ENCODE peak calls at places on chromosomes 12 and 14, in seven cellular contexts. I, R, U, S, O, V and Z are unnamed samples.

GRCh38 chr12:121550974-121551631 is 29.7 kb downstream of the KDM2B start:
- DNase-seq in I (no peak), R (no peak), U (no peak), S (peak), O (no peak), V (no peak), Z (no peak)

GRCh38 chr12:69844836-69845235 is 19.8 kb downstream of the MYRFL start:
- DNase-seq in I (no peak), R (no peak), U (no peak), S (no peak), O (no peak), V (no peak), Z (no peak)

GRCh38 chr14:36069535-36069900 is 107.0 kb downstream of the PTCSC3 start:
- DNase-seq in I (peak), R (peak), U (peak), S (peak), O (peak), V (peak), Z (peak)

GRCh38 chr12:104910196-104910840 is 47.8 kb downstream of the SLC41A2 start:
- DNase-seq in I (peak), R (peak), U (no peak), S (no peak), O (peak), V (no peak), Z (peak)

GRCh38 chr14:29743566-29743965 is 184.1 kb downstream of the PRKD1 start:
- DNase-seq in I (no peak), R (no peak), U (no peak), S (no peak), O (no peak), V (no peak), Z (no peak)

GRCh38 chr12:116376354-116377193 is 99.1 kb upstream of the MED13L start:
- DNase-seq in I (peak), R (no peak), U (no peak), S (no peak), O (peak), V (no peak), Z (peak)

GRCh38 chr12:76920182-76921014 is 41.6 kb upstream of the CSRP2 start:
- DNase-seq in I (no peak), R (no peak), U (no peak), S (no peak), O (no peak), V (no peak), Z (no peak)

GRCh38 chr14:102371361-102371760 is 8.6 kb downstream of the TECPR2 start:
- DNase-seq in I (no peak), R (no peak), U (no peak), S (no peak), O (no peak), V (no peak), Z (no peak)

DNA sequence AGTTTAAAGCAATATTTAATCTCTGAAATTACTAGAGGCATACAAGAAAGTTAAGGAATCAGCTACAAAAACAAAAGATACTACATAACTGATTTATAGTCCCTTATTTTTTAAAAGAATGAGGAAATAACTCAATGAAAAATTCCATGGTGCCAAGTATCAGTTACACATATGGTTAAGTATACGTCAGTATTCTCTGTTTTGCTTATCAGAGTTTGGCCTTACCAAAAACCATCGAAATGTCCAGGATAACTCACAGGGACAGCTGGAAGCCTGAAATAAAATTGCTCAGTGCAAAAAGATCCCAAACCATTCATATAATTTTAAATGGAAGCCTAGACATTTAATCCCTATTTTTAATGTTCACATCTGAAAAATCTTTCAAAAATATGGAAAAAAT is 3.6 kb downstream of the CFL2 start:
- DNase-seq in I (peak), R (no peak), U (no peak), S (no peak), O (peak), V (no peak), Z (no peak)
- H3K27ac ChIP-seq in I (peak), R (no peak), U (no peak), S (no peak), O (peak), V (no peak), Z (no peak)

GRCh38 chr14:55128386-55129085 is 516 bp upstream of the LGALS3 start:
- DNase-seq in I (no peak), R (no peak), U (no peak), S (no peak), O (no peak), V (no peak), Z (no peak)

GRCh38 chr14:55129086-55129427 is at the start of gene LGALS3:
- DNase-seq in I (peak), R (peak), U (peak), S (no peak), O (no peak), V (no peak), Z (peak)

GRCh38 chr14:55129428-55130193 is 559 bp downstream of the LGALS3 start:
- DNase-seq in I (peak), R (peak), U (no peak), S (peak), O (peak), V (no peak), Z (peak)

GRCh38 chr14:55131782-55132181 is 2.7 kb downstream of the LGALS3 start:
- DNase-seq in I (no peak), R (no peak), U (no peak), S (no peak), O (no peak), V (no peak), Z (peak)

GRCh38 chr14:55130194-55130550 is 1.1 kb downstream of the LGALS3 start:
- DNase-seq in I (peak), R (peak), U (no peak), S (peak), O (no peak), V (no peak), Z (peak)
- H2AFZ ChIP-seq in I (no peak), R (peak), U (no peak), S (no peak), O (peak), V (no peak), Z (peak)

DNA sequence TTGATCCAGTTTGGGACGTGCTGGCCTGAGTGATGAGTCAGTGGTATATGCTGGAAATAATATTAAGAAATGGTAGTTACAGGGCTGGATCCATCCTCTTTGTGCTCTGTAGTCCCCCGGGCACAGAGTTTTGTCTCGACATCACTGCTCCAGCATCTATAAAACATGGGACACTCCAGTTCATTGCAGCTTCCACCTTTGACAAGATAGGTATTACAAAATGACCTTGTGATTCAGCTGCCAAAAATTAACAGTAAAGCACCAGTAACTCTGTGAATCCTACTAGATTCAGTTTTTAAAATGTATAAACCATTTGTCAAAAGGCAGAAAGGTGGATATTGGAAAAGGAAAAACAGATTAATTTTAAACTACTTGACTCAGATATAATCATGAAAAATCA is 14.6 kb upstream of the GNG2 start:
- DNase-seq in I (no peak), R (no peak), U (no peak), S (no peak), O (no peak), V (no peak), Z (no peak)
- H3K9ac ChIP-seq in I (no peak), R (no peak), U (no peak), S (no peak), O (no peak), V (no peak), Z (no peak)

GRCh38 chr14:70011098-70011497 is 131.9 kb downstream of the SMOC1 start:
- DNase-seq in I (no peak), R (peak), U (no peak), S (no peak), O (no peak), V (no peak), Z (no peak)
- H3K27ac ChIP-seq in I (no peak), R (peak), U (no peak), S (no peak), O (no peak), V (no peak), Z (no peak)

GRCh38 chr12:7959278-7960063 is 23.5 kb upstream of the SLC2A3 start:
- DNase-seq in I (no peak), R (peak), U (peak), S (peak), O (no peak), V (no peak), Z (peak)
- H2AFZ ChIP-seq in I (no peak), R (peak), U (peak), S (peak), O (peak), V (peak), Z (peak)

GRCh38 chr14:23117371-23118020 is 1.6 kb downstream of the CEBPE start:
- DNase-seq in I (no peak), R (no peak), U (no peak), S (no peak), O (no peak), V (no peak), Z (no peak)

GRCh38 chr14:23119362-23120327 is 590 bp upstream of the CEBPE start:
- DNase-seq in I (no peak), R (no peak), U (no peak), S (no peak), O (no peak), V (no peak), Z (no peak)

GRCh38 chr14:23121401-23121800 is 2.3 kb upstream of the CEBPE start:
- DNase-seq in I (peak), R (no peak), U (no peak), S (no peak), O (peak), V (no peak), Z (peak)

GRCh38 chr14:23120405-23121251 is 1.6 kb upstream of the CEBPE start:
- DNase-seq in I (peak), R (peak), U (peak), S (peak), O (peak), V (peak), Z (peak)

GRCh38 chr14:23118506-23119361 is at the start of gene CEBPE:
- DNase-seq in I (no peak), R (no peak), U (no peak), S (no peak), O (no peak), V (no peak), Z (no peak)
- H3K9ac ChIP-seq in I (no peak), R (no peak), U (peak), S (peak), O (no peak), V (no peak), Z (no peak)

GRCh38 chr12:4027412-4027811 is 154.2 kb upstream of the PARP11 start:
- DNase-seq in I (no peak), R (no peak), U (no peak), S (peak), O (no peak), V (no peak), Z (no peak)
- H3K27ac ChIP-seq in I (no peak), R (no peak), U (no peak), S (peak), O (no peak), V (no peak), Z (no peak)

GRCh38 chr14:65321370-65321875 is 91.1 kb upstream of the FUT8 start:
- DNase-seq in I (no peak), R (no peak), U (no peak), S (no peak), O (no peak), V (no peak), Z (peak)
- H2AFZ ChIP-seq in I (no peak), R (no peak), U (no peak), S (no peak), O (no peak), V (peak), Z (peak)